ENCODE peak calls at places on chromosomes 11 and 22, in ten cellular contexts. One of them, this sample, is unnamed.

GRCh38 chr11:112470355-112470754 is 209.7 kb upstream of the PLET1 start:
- DNase-seq in nephron progenitor cell: no peak
- DNase-seq in cardiac muscle cell: peak; percentile 6
- DNase-seq in prostate gland: no peak
- DNase-seq in DND-41: no peak
- DNase-seq in IMR-90: peak; percentile 4
- DNase-seq in endothelial cell: no peak
- DNase-seq in CD8-positive, alpha-beta T cell: no peak
- DNase-seq in AG09309: no peak
- DNase-seq in mammary epithelial cell: no peak
- DNase-seq in this sample: no peak

GRCh38 chr22:30073743-30074142 is 6.5 kb upstream of the HORMAD2 start:
- DNase-seq in nephron progenitor cell: no peak
- DNase-seq in cardiac muscle cell: no peak
- DNase-seq in prostate gland: no peak
- DNase-seq in DND-41: no peak
- DNase-seq in IMR-90: peak; percentile 46
- DNase-seq in endothelial cell: no peak
- DNase-seq in CD8-positive, alpha-beta T cell: no peak
- DNase-seq in AG09309: no peak
- DNase-seq in mammary epithelial cell: no peak
- DNase-seq in this sample: no peak

GRCh38 chr22:36385491-36386350 is 2.0 kb downstream of the MYH9 start:
- DNase-seq in nephron progenitor cell: no peak
- DNase-seq in cardiac muscle cell: no peak
- DNase-seq in prostate gland: peak; percentile 89
- DNase-seq in DND-41: peak; percentile 26
- DNase-seq in IMR-90: no peak
- DNase-seq in endothelial cell: no peak
- DNase-seq in CD8-positive, alpha-beta T cell: no peak
- DNase-seq in AG09309: no peak
- DNase-seq in mammary epithelial cell: peak; percentile 93
- DNase-seq in this sample: no peak

GRCh38 chr11:96127596-96127959 is 203.7 kb upstream of the MTMR2 start:
- DNase-seq in nephron progenitor cell: no peak
- DNase-seq in cardiac muscle cell: no peak
- DNase-seq in prostate gland: no peak
- DNase-seq in DND-41: no peak
- DNase-seq in IMR-90: no peak
- DNase-seq in endothelial cell: no peak
- DNase-seq in CD8-positive, alpha-beta T cell: no peak
- DNase-seq in AG09309: no peak
- DNase-seq in mammary epithelial cell: no peak
- DNase-seq in this sample: no peak

GRCh38 chr11:115941481-115941993 is 437.3 kb upstream of the CADM1 start:
- DNase-seq in nephron progenitor cell: no peak
- DNase-seq in cardiac muscle cell: peak; percentile 88
- DNase-seq in prostate gland: no peak
- DNase-seq in DND-41: no peak
- DNase-seq in IMR-90: peak; percentile 97
- DNase-seq in endothelial cell: no peak
- DNase-seq in CD8-positive, alpha-beta T cell: no peak
- DNase-seq in AG09309: peak; percentile 93
- DNase-seq in mammary epithelial cell: peak; percentile 100
- DNase-seq in this sample: no peak

GRCh38 chr11:73565804-73566203 is 32.1 kb downstream of the FAM168A start:
- DNase-seq in nephron progenitor cell: no peak
- DNase-seq in cardiac muscle cell: no peak
- DNase-seq in prostate gland: no peak
- DNase-seq in DND-41: no peak
- DNase-seq in IMR-90: no peak
- DNase-seq in endothelial cell: no peak
- DNase-seq in CD8-positive, alpha-beta T cell: no peak
- DNase-seq in AG09309: no peak
- DNase-seq in mammary epithelial cell: no peak
- DNase-seq in this sample: no peak

GRCh38 chr22:24510694-24511625 is 15.8 kb downstream of the UPB1 start:
- DNase-seq in nephron progenitor cell: no peak
- DNase-seq in cardiac muscle cell: peak; percentile 88
- DNase-seq in prostate gland: no peak
- DNase-seq in DND-41: no peak
- DNase-seq in IMR-90: peak; percentile 68
- DNase-seq in endothelial cell: no peak
- DNase-seq in CD8-positive, alpha-beta T cell: no peak
- DNase-seq in AG09309: peak; percentile 52
- DNase-seq in mammary epithelial cell: peak; percentile 16
- DNase-seq in this sample: no peak

GRCh38 chr11:129973809-129974208 is 28.8 kb downstream of the PRDM10 start:
- DNase-seq in nephron progenitor cell: peak; percentile 62
- DNase-seq in cardiac muscle cell: no peak
- DNase-seq in prostate gland: no peak
- DNase-seq in DND-41: no peak
- DNase-seq in IMR-90: no peak
- DNase-seq in endothelial cell: no peak
- DNase-seq in CD8-positive, alpha-beta T cell: no peak
- DNase-seq in AG09309: no peak
- DNase-seq in mammary epithelial cell: no peak
- DNase-seq in this sample: no peak

GRCh38 chr11:47437746-47438418 is 11.1 kb downstream of the RAPSN start:
- DNase-seq in nephron progenitor cell: no peak
- DNase-seq in cardiac muscle cell: no peak
- DNase-seq in prostate gland: no peak
- DNase-seq in DND-41: no peak
- DNase-seq in IMR-90: no peak
- DNase-seq in endothelial cell: no peak
- DNase-seq in CD8-positive, alpha-beta T cell: no peak
- DNase-seq in AG09309: no peak
- DNase-seq in mammary epithelial cell: no peak
- DNase-seq in this sample: no peak

GRCh38 chr11:11836676-11837231 is 5.0 kb upstream of the USP47 start:
- DNase-seq in nephron progenitor cell: no peak
- DNase-seq in cardiac muscle cell: no peak
- DNase-seq in prostate gland: no peak
- DNase-seq in DND-41: no peak
- DNase-seq in IMR-90: peak; percentile 30
- DNase-seq in endothelial cell: no peak
- DNase-seq in CD8-positive, alpha-beta T cell: no peak
- DNase-seq in AG09309: no peak
- DNase-seq in mammary epithelial cell: no peak
- DNase-seq in this sample: no peak

GRCh38 chr22:26887456-26887855 is 230.1 kb downstream of the MIAT start:
- DNase-seq in nephron progenitor cell: no peak
- DNase-seq in cardiac muscle cell: peak; percentile 84
- DNase-seq in prostate gland: no peak
- DNase-seq in DND-41: no peak
- DNase-seq in IMR-90: peak; percentile 74
- DNase-seq in endothelial cell: no peak
- DNase-seq in CD8-positive, alpha-beta T cell: no peak
- DNase-seq in AG09309: peak; percentile 68
- DNase-seq in mammary epithelial cell: peak; percentile 50
- DNase-seq in this sample: no peak

GRCh38 chr22:36238348-36239149 is 778 bp downstream of the APOL2 start:
- DNase-seq in nephron progenitor cell: no peak
- DNase-seq in cardiac muscle cell: peak; percentile 28
- DNase-seq in prostate gland: peak; percentile 27
- DNase-seq in DND-41: peak; percentile 31
- DNase-seq in IMR-90: no peak
- DNase-seq in endothelial cell: no peak
- DNase-seq in CD8-positive, alpha-beta T cell: no peak
- DNase-seq in AG09309: no peak
- DNase-seq in mammary epithelial cell: no peak
- DNase-seq in this sample: no peak

GRCh38 chr22:19890502-19891349 is 36.1 kb upstream of the GNB1L start:
- DNase-seq in nephron progenitor cell: no peak
- DNase-seq in cardiac muscle cell: no peak
- DNase-seq in prostate gland: no peak
- DNase-seq in DND-41: peak; percentile 74
- DNase-seq in IMR-90: no peak
- DNase-seq in endothelial cell: no peak
- DNase-seq in CD8-positive, alpha-beta T cell: no peak
- DNase-seq in AG09309: no peak
- DNase-seq in mammary epithelial cell: no peak
- DNase-seq in this sample: no peak

GRCh38 chr22:19893363-19893762 is 38.7 kb upstream of the GNB1L start:
- DNase-seq in nephron progenitor cell: no peak
- DNase-seq in cardiac muscle cell: no peak
- DNase-seq in prostate gland: no peak
- DNase-seq in DND-41: no peak
- DNase-seq in IMR-90: no peak
- DNase-seq in endothelial cell: no peak
- DNase-seq in CD8-positive, alpha-beta T cell: no peak
- DNase-seq in AG09309: no peak
- DNase-seq in mammary epithelial cell: no peak
- DNase-seq in this sample: no peak

GRCh38 chr22:19892925-19893324 is 38.3 kb upstream of the GNB1L start:
- DNase-seq in nephron progenitor cell: peak; percentile 40
- DNase-seq in cardiac muscle cell: no peak
- DNase-seq in prostate gland: no peak
- DNase-seq in DND-41: peak; percentile 30
- DNase-seq in IMR-90: peak; percentile 33
- DNase-seq in endothelial cell: no peak
- DNase-seq in CD8-positive, alpha-beta T cell: no peak
- DNase-seq in AG09309: no peak
- DNase-seq in mammary epithelial cell: no peak
- DNase-seq in this sample: no peak

GRCh38 chr22:19891350-19892248 is 36.9 kb upstream of the GNB1L start:
- DNase-seq in nephron progenitor cell: no peak
- DNase-seq in cardiac muscle cell: peak; percentile 79
- DNase-seq in prostate gland: no peak
- DNase-seq in DND-41: peak; percentile 95
- DNase-seq in IMR-90: peak; percentile 89
- DNase-seq in endothelial cell: peak; percentile 65
- DNase-seq in CD8-positive, alpha-beta T cell: peak; percentile 86
- DNase-seq in AG09309: no peak
- DNase-seq in mammary epithelial cell: peak; percentile 85
- DNase-seq in this sample: peak; percentile 95

GRCh38 chr22:19892249-19892879 is 37.7 kb upstream of the GNB1L start:
- DNase-seq in nephron progenitor cell: peak; percentile 70
- DNase-seq in cardiac muscle cell: peak; percentile 63
- DNase-seq in prostate gland: no peak
- DNase-seq in DND-41: peak; percentile 85
- DNase-seq in IMR-90: peak; percentile 53
- DNase-seq in endothelial cell: no peak
- DNase-seq in CD8-positive, alpha-beta T cell: peak; percentile 74
- DNase-seq in AG09309: no peak
- DNase-seq in mammary epithelial cell: peak; percentile 16
- DNase-seq in this sample: no peak
- TF ChIP-seq CTCF in nephron progenitor cell: no peak
- TF ChIP-seq CTCF in cardiac muscle cell: no peak
- TF ChIP-seq CTCF in prostate gland: no peak
- TF ChIP-seq CTCF in DND-41: no peak
- TF ChIP-seq CTCF in IMR-90: no peak
- TF ChIP-seq CTCF in endothelial cell: no peak
- TF ChIP-seq CTCF in CD8-positive, alpha-beta T cell: no peak
- TF ChIP-seq CTCF in AG09309: no peak
- TF ChIP-seq CTCF in mammary epithelial cell: no peak
- TF ChIP-seq CTCF in this sample: no peak

DNA sequence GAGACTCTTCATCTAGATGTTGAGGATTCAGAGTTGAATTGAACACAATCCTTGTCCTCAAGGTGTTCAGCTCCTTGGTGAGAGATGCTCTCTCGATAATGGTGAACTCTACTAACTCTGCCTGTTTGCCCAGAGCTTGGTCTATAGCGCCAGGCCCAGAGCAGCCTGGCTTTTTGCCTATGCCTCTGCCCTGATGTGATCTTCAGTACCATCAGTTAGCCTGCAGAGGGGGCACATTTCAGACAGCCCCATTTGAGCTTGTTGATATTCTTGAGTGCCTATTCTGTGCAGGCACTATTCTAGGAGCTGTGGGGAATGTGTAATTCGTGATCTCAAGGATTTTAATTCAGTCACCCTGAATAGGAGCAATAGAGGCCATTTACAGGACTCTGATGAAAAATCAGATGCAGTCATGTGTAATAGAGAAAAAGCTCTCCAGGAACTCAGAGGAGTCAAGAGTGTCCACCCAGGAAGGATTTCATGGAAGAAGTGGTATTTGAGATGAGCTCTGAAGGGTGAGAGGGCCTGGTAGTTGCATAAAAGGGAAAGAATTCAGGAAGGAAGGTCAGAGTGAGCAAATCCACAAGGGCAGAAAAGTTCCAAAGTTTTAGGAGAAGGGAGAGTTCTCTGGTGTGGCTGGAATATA is 19.3 kb downstream of the GTPBP1 start:
- DNase-seq in nephron progenitor cell: no peak
- DNase-seq in cardiac muscle cell: peak; percentile 44
- DNase-seq in prostate gland: no peak
- DNase-seq in DND-41: peak; percentile 45
- DNase-seq in IMR-90: peak; percentile 41
- DNase-seq in endothelial cell: peak; percentile 45
- DNase-seq in CD8-positive, alpha-beta T cell: no peak
- DNase-seq in AG09309: no peak
- DNase-seq in mammary epithelial cell: peak; percentile 28
- DNase-seq in this sample: no peak
- TF ChIP-seq CTCF in nephron progenitor cell: peak; percentile 48
- TF ChIP-seq CTCF in cardiac muscle cell: peak; percentile 56
- TF ChIP-seq CTCF in prostate gland: no peak
- TF ChIP-seq CTCF in DND-41: peak; percentile 68
- TF ChIP-seq CTCF in IMR-90: peak; percentile 47
- TF ChIP-seq CTCF in endothelial cell: no peak
- TF ChIP-seq CTCF in CD8-positive, alpha-beta T cell: peak; percentile 68
- TF ChIP-seq CTCF in AG09309: peak; percentile 50
- TF ChIP-seq CTCF in mammary epithelial cell: peak; percentile 53
- TF ChIP-seq CTCF in this sample: peak; percentile 23

GRCh38 chr11:86955674-86956522 is 703 bp upstream of the FZD4 start:
- DNase-seq in nephron progenitor cell: peak; percentile 89
- DNase-seq in cardiac muscle cell: peak; percentile 89
- DNase-seq in prostate gland: peak; percentile 79
- DNase-seq in DND-41: no peak
- DNase-seq in IMR-90: peak; percentile 61
- DNase-seq in endothelial cell: peak; percentile 90
- DNase-seq in CD8-positive, alpha-beta T cell: no peak
- DNase-seq in AG09309: no peak
- DNase-seq in mammary epithelial cell: peak; percentile 72
- DNase-seq in this sample: peak; percentile 43
- TF ChIP-seq CTCF in nephron progenitor cell: no peak
- TF ChIP-seq CTCF in cardiac muscle cell: peak; percentile 16
- TF ChIP-seq CTCF in prostate gland: peak; percentile 48
- TF ChIP-seq CTCF in DND-41: no peak
- TF ChIP-seq CTCF in IMR-90: peak; percentile 34
- TF ChIP-seq CTCF in endothelial cell: no peak
- TF ChIP-seq CTCF in CD8-positive, alpha-beta T cell: no peak
- TF ChIP-seq CTCF in AG09309: no peak
- TF ChIP-seq CTCF in mammary epithelial cell: peak; percentile 38
- TF ChIP-seq CTCF in this sample: no peak

DNA sequence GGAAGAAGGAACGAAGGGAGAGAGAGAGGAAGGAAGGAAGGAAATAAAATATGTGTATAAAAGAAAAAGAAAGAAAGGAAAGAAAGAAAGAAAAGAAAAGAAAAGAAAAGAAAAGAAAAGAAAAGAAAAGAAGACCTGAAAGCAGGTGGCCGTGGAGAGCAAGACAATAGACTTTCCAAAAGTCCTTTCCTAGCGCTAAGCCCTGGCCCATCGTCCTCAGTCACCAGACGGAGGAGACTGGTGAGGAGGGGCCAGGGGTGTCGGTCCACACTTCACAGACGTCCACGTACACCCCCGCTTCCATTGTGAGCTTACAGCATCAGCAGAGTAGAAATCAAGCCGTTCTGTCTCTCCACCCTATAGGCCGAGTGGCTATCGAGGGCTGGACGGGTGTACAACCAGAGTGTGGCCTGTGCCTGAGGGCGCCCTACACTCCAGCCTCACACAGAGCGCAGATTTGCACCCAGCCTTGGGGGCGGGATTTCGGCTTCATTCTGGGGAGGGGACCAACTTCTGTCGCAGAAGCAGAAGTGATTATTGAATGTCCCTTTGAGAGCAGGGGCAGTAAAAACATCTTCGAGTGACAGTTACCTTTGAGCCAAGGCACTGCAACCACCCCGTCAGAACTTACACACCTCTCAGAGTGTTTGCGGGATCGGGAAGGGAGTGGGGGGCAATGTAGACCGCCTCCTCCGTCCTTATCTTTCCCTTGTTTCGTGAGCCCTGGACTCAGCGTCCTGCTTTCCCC is 2.0 kb upstream of the BSX start:
- DNase-seq in nephron progenitor cell: no peak
- DNase-seq in cardiac muscle cell: no peak
- DNase-seq in prostate gland: no peak
- DNase-seq in DND-41: no peak
- DNase-seq in IMR-90: no peak
- DNase-seq in endothelial cell: no peak
- DNase-seq in CD8-positive, alpha-beta T cell: no peak
- DNase-seq in AG09309: no peak
- DNase-seq in mammary epithelial cell: no peak
- DNase-seq in this sample: no peak
- TF ChIP-seq CTCF in nephron progenitor cell: no peak
- TF ChIP-seq CTCF in cardiac muscle cell: no peak
- TF ChIP-seq CTCF in prostate gland: no peak
- TF ChIP-seq CTCF in DND-41: no peak
- TF ChIP-seq CTCF in IMR-90: no peak
- TF ChIP-seq CTCF in endothelial cell: no peak
- TF ChIP-seq CTCF in CD8-positive, alpha-beta T cell: no peak
- TF ChIP-seq CTCF in AG09309: no peak
- TF ChIP-seq CTCF in mammary epithelial cell: no peak
- TF ChIP-seq CTCF in this sample: no peak

This sample was measured in D721Med.